ENCODE peak calls at places on chromosomes 1 and 21, in four cellular contexts. One of them, this sample, is unnamed.

GRCh38 chr1:18936814-18937481 is 19.5 kb downstream of the IFFO2 start:
- DNase-seq in H9: no peak
- DNase-seq in H1: no peak
- DNase-seq in IMR-90: no peak
- DNase-seq in this sample: peak

GRCh38 chr1:175857756-175858155 is 114.4 kb upstream of the TNR start:
- DNase-seq in H1: no peak
- DNase-seq in H9: no peak
- DNase-seq in IMR-90: no peak
- DNase-seq in this sample: no peak

GRCh38 chr1:222792744-222793143 is 22.1 kb upstream of the DISP1 start:
- DNase-seq in IMR-90: peak
- DNase-seq in H1: no peak
- DNase-seq in H9: no peak
- DNase-seq in this sample: peak

GRCh38 chr1:245585252-245585959 is 430.6 kb downstream of the KIF26B start:
- DNase-seq in IMR-90: peak
- DNase-seq in H1: no peak
- DNase-seq in H9: no peak
- DNase-seq in this sample: no peak

GRCh38 chr1:111755321-111756123 is at the start of gene DDX20:
- DNase-seq in H1: no peak
- DNase-seq in H9: peak
- DNase-seq in IMR-90: peak
- DNase-seq in this sample: peak

GRCh38 chr1:164637461-164638375 is 78.7 kb downstream of the PBX1 start:
- DNase-seq in H1: no peak
- DNase-seq in IMR-90: peak
- DNase-seq in H9: no peak
- DNase-seq in this sample: peak

GRCh38 chr1:84847253-84848247 is 45.5 kb downstream of the LPAR3 start:
- DNase-seq in H9: no peak
- DNase-seq in H1: no peak
- DNase-seq in IMR-90: peak
- DNase-seq in this sample: peak

GRCh38 chr21:14752006-14752909 is 206.1 kb upstream of the SAMSN1 start:
- DNase-seq in H1: no peak
- DNase-seq in H9: no peak
- DNase-seq in IMR-90: no peak
- DNase-seq in this sample: no peak

GRCh38 chr1:30478288-30478687 is 245.1 kb downstream of the MATN1 start:
- DNase-seq in H9: no peak
- DNase-seq in H1: no peak
- DNase-seq in IMR-90: no peak
- DNase-seq in this sample: no peak

GRCh38 chr1:208231929-208232360 is 12.2 kb downstream of the PLXNA2 start:
- DNase-seq in H1: no peak
- DNase-seq in IMR-90: peak
- DNase-seq in H9: no peak
- DNase-seq in this sample: peak

GRCh38 chr1:241787691-241788090 is 60.3 kb upstream of the EXO1 start:
- DNase-seq in IMR-90: no peak
- DNase-seq in H1: no peak
- DNase-seq in H9: no peak
- DNase-seq in this sample: no peak

GRCh38 chr1:37726191-37726590 is 33.9 kb downstream of the CDCA8 start:
- DNase-seq in H9: no peak
- DNase-seq in H1: no peak
- DNase-seq in IMR-90: no peak
- DNase-seq in this sample: no peak

GRCh38 chr1:32127780-32128179 is 19.9 kb downstream of the KPNA6 start:
- DNase-seq in IMR-90: no peak
- DNase-seq in H9: no peak
- DNase-seq in H1: no peak
- DNase-seq in this sample: no peak

GRCh38 chr1:17672226-17672625 is 82.9 kb upstream of the ACTL8 start:
- DNase-seq in IMR-90: no peak
- DNase-seq in H9: no peak
- DNase-seq in H1: no peak
- DNase-seq in this sample: no peak

GRCh38 chr1:178438432-178438831 is 58.3 kb downstream of the CLEC20A start:
- DNase-seq in IMR-90: peak
- DNase-seq in H1: no peak
- DNase-seq in H9: no peak
- DNase-seq in this sample: peak

GRCh38 chr1:171727778-171728177 is 14.1 kb downstream of the VAMP4 start:
- DNase-seq in H9: no peak
- DNase-seq in IMR-90: no peak
- DNase-seq in H1: no peak
- DNase-seq in this sample: no peak

GRCh38 chr1:225454733-225455132 is 26.9 kb upstream of the LBR start:
- DNase-seq in IMR-90: peak
- DNase-seq in H1: no peak
- DNase-seq in H9: no peak
- DNase-seq in this sample: no peak

GRCh38 chr1:108801101-108801500 is 54.6 kb downstream of the STXBP3 start:
- DNase-seq in H9: no peak
- DNase-seq in H1: no peak
- DNase-seq in IMR-90: peak
- DNase-seq in this sample: no peak

GRCh38 chr1:8989821-8990220 is 36.4 kb downstream of the SLC2A7 start:
- DNase-seq in IMR-90: no peak
- DNase-seq in H9: no peak
- DNase-seq in H1: no peak
- DNase-seq in this sample: peak

GRCh38 chr1:43435146-43436145 is 18.3 kb downstream of the HYI start:
- DNase-seq in H9: no peak
- DNase-seq in IMR-90: peak
- DNase-seq in H1: no peak
- DNase-seq in this sample: peak

GRCh38 chr1:227788279-227789041 is 27.0 kb upstream of the PRSS38 start:
- DNase-seq in IMR-90: no peak
- DNase-seq in H1: peak
- DNase-seq in H9: peak
- DNase-seq in this sample: peak

GRCh38 chr1:114558548-114558947 is 22.9 kb downstream of the BCAS2 start:
- DNase-seq in H9: no peak
- DNase-seq in H1: no peak
- DNase-seq in IMR-90: no peak
- DNase-seq in this sample: peak

GRCh38 chr1:235919797-235920475 is 53.2 kb upstream of the LYST start:
- DNase-seq in IMR-90: peak
- DNase-seq in H9: peak
- DNase-seq in H1: peak
- DNase-seq in this sample: peak

GRCh38 chr21:44549525-44550211 is 1.6 kb downstream of the KRTAP10-2 start:
- DNase-seq in IMR-90: no peak
- DNase-seq in H9: peak
- DNase-seq in H1: no peak
- DNase-seq in this sample: no peak

GRCh38 chr1:246302671-246303317 is 204.3 kb downstream of the SMYD3 start:
- DNase-seq in IMR-90: peak
- DNase-seq in H1: no peak
- DNase-seq in H9: no peak
- DNase-seq in this sample: no peak

GRCh38 chr1:88890790-88891317 is 513 bp downstream of the GTF2B start:
- DNase-seq in IMR-90: peak
- DNase-seq in H9: peak
- DNase-seq in H1: no peak
- DNase-seq in this sample: peak

GRCh38 chr1:9245661-9246060 is 11.1 kb downstream of the H6PD start:
- DNase-seq in H1: no peak
- DNase-seq in H9: no peak
- DNase-seq in IMR-90: no peak
- DNase-seq in this sample: no peak

GRCh38 chr1:185846672-185847440 is 112.7 kb downstream of the HMCN1 start:
- DNase-seq in H9: no peak
- DNase-seq in IMR-90: peak
- DNase-seq in H1: no peak
- DNase-seq in this sample: no peak

GRCh38 chr1:168137515-168137821 is 738 bp upstream of the GPR161 start:
- DNase-seq in H9: no peak
- DNase-seq in IMR-90: no peak
- DNase-seq in H1: no peak
- DNase-seq in this sample: no peak
- H3K9ac ChIP-seq in H9: peak
- H3K9ac ChIP-seq in IMR-90: peak
- H3K9ac ChIP-seq in H1: no peak
- H3K9ac ChIP-seq in this sample: peak

DNA sequence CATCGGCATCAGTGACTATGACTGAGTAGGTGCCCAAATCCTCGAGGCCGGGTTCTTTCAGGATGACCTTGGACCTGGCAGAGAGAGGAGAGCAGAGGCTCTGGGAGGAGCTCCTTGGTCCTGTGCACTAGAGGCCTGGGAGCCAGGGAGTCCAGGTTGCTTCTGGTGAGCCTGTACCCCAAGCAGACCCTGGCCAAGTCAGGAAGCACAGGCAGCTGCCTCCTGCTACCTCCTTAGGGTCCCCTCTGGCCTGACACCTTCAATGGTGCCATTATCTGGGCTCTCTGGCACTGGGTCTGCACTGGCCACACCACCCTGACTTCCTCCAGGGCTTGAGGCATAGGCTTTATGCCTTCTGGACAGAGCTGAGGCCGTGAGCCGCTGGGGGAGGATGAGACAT is 37.7 kb downstream of the MYOM3 start:
- DNase-seq in H1: no peak
- DNase-seq in H9: no peak
- DNase-seq in IMR-90: no peak
- DNase-seq in this sample: no peak
- H3K56ac ChIP-seq in H1: no peak
- H3K56ac ChIP-seq in H9: no peak
- H3K56ac ChIP-seq in IMR-90: no peak
- H3K56ac ChIP-seq in this sample: no peak

DNA sequence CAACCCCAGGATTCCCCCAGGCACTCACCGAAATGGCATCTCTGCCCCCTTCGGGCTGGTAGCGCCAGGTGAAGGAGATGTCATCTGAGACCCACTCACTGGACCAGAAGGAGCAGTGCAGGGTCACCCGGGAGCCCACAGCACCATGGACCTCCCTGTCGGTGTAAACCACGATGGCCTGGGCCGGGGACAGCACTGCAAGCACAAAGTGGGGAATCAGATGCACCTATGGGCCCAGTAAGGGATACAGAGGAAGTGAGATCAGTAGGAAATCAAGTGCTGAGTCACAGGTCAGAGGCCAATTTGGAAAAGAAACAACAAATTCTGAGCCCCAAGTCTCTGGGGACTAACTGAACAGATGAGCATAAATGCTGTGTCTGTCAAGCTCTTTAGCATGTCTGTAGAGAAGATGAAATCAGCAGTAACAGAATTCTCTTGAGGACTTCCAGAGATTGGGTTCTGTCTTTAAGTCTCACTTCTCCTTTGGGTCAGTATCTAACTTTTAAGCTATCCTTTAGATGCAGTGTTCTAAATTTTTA is 2.5 kb downstream of the MPZ start:
- DNase-seq in H9: no peak
- DNase-seq in H1: no peak
- DNase-seq in IMR-90: peak
- DNase-seq in this sample: peak
- H3K9ac ChIP-seq in H9: no peak
- H3K9ac ChIP-seq in H1: no peak
- H3K9ac ChIP-seq in IMR-90: no peak
- H3K9ac ChIP-seq in this sample: no peak

GRCh38 chr1:47998396-47998990 is 1.3 kb upstream of the TRABD2B start:
- DNase-seq in IMR-90: no peak
- DNase-seq in H1: no peak
- DNase-seq in H9: peak
- DNase-seq in this sample: no peak

GRCh38 chr1:47996406-47997226 is 569 bp downstream of the TRABD2B start:
- DNase-seq in H9: peak
- DNase-seq in IMR-90: no peak
- DNase-seq in H1: no peak
- DNase-seq in this sample: peak

GRCh38 chr1:47997289-47998200 is at the start of gene TRABD2B:
- DNase-seq in H1: peak
- DNase-seq in H9: peak
- DNase-seq in IMR-90: peak
- DNase-seq in this sample: peak

GRCh38 chr1:48000883-48001282 is 3.7 kb upstream of the TRABD2B start:
- DNase-seq in IMR-90: no peak
- DNase-seq in H1: no peak
- DNase-seq in H9: peak
- DNase-seq in this sample: no peak

GRCh38 chr1:47999097-47999496 is 1.9 kb upstream of the TRABD2B start:
- DNase-seq in H9: peak
- DNase-seq in H1: no peak
- DNase-seq in IMR-90: no peak
- DNase-seq in this sample: no peak
- H3K56ac ChIP-seq in H9: no peak
- H3K56ac ChIP-seq in H1: no peak
- H3K56ac ChIP-seq in IMR-90: no peak
- H3K56ac ChIP-seq in this sample: no peak

DNA sequence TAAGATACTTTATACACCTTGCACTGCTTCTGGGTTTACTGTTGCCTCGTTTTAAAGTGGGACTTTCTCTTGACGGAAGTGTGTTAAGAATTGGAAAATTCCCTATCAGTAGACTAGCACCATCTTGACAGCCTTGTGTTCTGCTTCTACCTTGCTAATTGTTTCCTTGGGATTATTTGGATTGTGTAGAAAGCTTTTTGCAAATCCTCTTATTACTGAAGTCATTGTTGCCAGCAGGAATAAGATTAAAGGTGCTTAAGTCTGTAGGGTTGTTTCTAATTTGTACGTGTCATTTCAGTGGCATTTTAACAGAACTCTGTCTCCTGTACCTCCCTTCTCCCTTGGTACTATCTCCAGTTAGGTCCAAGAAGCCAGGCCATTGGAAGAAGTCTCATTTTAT is 107.6 kb downstream of the POU2F1 start:
- DNase-seq in IMR-90: no peak
- DNase-seq in H1: no peak
- DNase-seq in H9: no peak
- DNase-seq in this sample: peak
- H3K9ac ChIP-seq in IMR-90: no peak
- H3K9ac ChIP-seq in H1: no peak
- H3K9ac ChIP-seq in H9: no peak
- H3K9ac ChIP-seq in this sample: no peak

DNA sequence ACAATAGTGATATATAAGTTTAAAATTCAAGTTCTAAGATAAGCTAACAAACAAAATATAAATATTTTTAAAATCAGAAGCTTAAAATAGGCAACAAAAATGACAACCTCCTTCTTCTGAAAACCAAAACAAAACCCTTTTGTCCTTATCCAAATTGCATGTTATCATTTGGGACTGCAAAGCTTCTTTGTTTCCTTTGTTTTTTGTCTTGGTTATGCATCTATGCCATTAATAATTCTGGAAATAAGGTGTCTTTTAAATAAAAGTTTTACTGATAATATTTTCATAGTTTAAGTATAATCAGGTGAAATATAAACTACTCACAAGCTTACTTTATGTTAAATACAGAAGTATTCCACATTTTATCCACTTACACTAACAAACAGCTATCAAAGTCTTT is 20.5 kb downstream of the ADSS2 start:
- DNase-seq in IMR-90: no peak
- DNase-seq in H9: no peak
- DNase-seq in H1: no peak
- DNase-seq in this sample: no peak
- H3K56ac ChIP-seq in IMR-90: no peak
- H3K56ac ChIP-seq in H9: no peak
- H3K56ac ChIP-seq in H1: no peak
- H3K56ac ChIP-seq in this sample: no peak

GRCh38 chr1:45612941-45613579 is 10.8 kb downstream of the CCDC17 start:
- DNase-seq in IMR-90: no peak
- DNase-seq in H1: no peak
- DNase-seq in H9: no peak
- DNase-seq in this sample: no peak
- H3K9ac ChIP-seq in IMR-90: no peak
- H3K9ac ChIP-seq in H1: no peak
- H3K9ac ChIP-seq in H9: no peak
- H3K9ac ChIP-seq in this sample: no peak

This sample was measured in mesendoderm.